ENCODE peak calls at places on chromosomes 16 and 17, in seven cellular contexts. M is spleen, H is transverse colon, W is esophagus muscularis mucosa, K is SK-N-SH, P is vagina, R is K562. I is an unnamed sample.

GRCh38 chr16:70711211-70711978 is 25.5 kb upstream of the MTSS2 start:
- DNase-seq in K (no peak), H (no peak), M (no peak), R (no peak), P (no peak), W (no peak), I (no peak)

GRCh38 chr17:65294184-65294719 is 157.1 kb downstream of the RGS9 start:
- DNase-seq in W (no peak), R (peak), K (peak), P (no peak), M (no peak), H (peak), I (peak)

GRCh38 chr17:6567528-6568185 is 11.3 kb upstream of the PITPNM3 start:
- DNase-seq in K (peak), M (no peak), H (no peak), R (no peak), W (no peak), P (peak), I (peak)

GRCh38 chr16:73126453-73126853 is 78.5 kb upstream of the ZFHX3 start:
- DNase-seq in M (no peak), H (no peak), K (no peak), P (no peak), W (no peak), R (no peak), I (no peak)

GRCh38 chr17:35879748-35880654 is at the start of gene CCL5:
- DNase-seq in M (peak), K (no peak), R (no peak), W (no peak), P (no peak), H (peak), I (no peak)

GRCh38 chr16:825298-826061 is 24.9 kb upstream of the GNG13 start:
- DNase-seq in P (no peak), W (no peak), K (peak), H (no peak), M (no peak), R (no peak), I (no peak)

GRCh38 chr16:11034005-11034404 is 89.6 kb downstream of the CLEC16A start:
- DNase-seq in M (no peak), W (no peak), K (no peak), P (no peak), R (no peak), H (no peak), I (no peak)

GRCh38 chr17:45073414-45074070 is 12.4 kb downstream of the NMT1 start:
- DNase-seq in H (peak), R (no peak), M (no peak), P (no peak), W (no peak), K (no peak), I (no peak)

GRCh38 chr16:3497771-3498170 is 2.5 kb upstream of the C16orf90 start:
- DNase-seq in M (peak), P (no peak), H (no peak), R (no peak), W (no peak), K (no peak), I (no peak)

GRCh38 chr16:8673611-8674412 is 605 bp upstream of the ABAT start:
- DNase-seq in P (no peak), K (no peak), R (no peak), M (no peak), H (no peak), W (no peak), I (no peak)

GRCh38 chr16:14668556-14669223 is 25.4 kb downstream of the PLA2G10 start:
- DNase-seq in W (no peak), K (no peak), H (peak), P (no peak), R (no peak), M (no peak), I (no peak)
- TF ChIP-seq CTCF in W (no peak), K (no peak), H (no peak), P (no peak), R (no peak), M (no peak), I (no peak)

GRCh38 chr16:87855852-87856715 is 13.2 kb downstream of the SLC7A5 start:
- DNase-seq in H (peak), K (peak), P (no peak), R (no peak), M (peak), W (no peak), I (peak)
- TF ChIP-seq POLR2AphosphoS5 in H (peak), K (no peak), P (peak), R (no peak), M (peak), W (peak), I (peak)

GRCh38 chr17:11391134-11391533 is 150.1 kb downstream of the SHISA6 start:
- DNase-seq in R (peak), H (peak), W (no peak), M (no peak), K (peak), P (peak), I (no peak)
- TF ChIP-seq CTCF in R (no peak), H (peak), W (no peak), M (no peak), K (no peak), P (no peak), I (no peak)

DNA sequence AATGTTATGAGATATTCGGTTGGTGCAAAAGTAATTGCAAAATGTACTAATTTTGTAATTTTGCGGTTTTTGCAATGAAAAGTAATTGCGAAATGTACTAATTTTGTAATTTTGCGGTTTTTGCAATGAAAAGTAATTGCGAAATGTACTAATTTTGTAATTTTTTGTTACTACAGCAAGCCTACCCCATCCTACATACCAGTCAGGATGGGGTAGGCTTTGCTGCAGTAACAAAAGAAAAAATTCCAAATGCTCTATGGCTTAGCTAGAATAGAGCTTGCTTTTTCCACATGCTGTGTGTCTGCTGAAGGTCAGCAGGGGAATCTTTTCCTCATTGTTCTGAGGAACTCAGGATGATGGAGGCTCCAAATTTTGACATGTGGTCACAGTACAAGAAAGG is 83.3 kb upstream of the GPRC5B start:
- DNase-seq in W (no peak), R (no peak), H (no peak), P (no peak), M (no peak), K (no peak), I (no peak)
- TF ChIP-seq POLR2AphosphoS5 in W (no peak), R (no peak), H (no peak), P (no peak), M (no peak), K (no peak), I (no peak)

GRCh38 chr17:40191237-40192208 is 14.3 kb downstream of the RAPGEFL1 start:
- DNase-seq in K (peak), P (no peak), M (peak), R (peak), H (peak), W (peak), I (peak)
- TF ChIP-seq CTCF in K (peak), P (peak), M (peak), R (peak), H (no peak), W (peak), I (no peak)

GRCh38 chr17:4544135-4544651 is 11.0 kb downstream of the MYBBP1A start:
- DNase-seq in P (no peak), M (no peak), H (no peak), K (no peak), W (no peak), R (no peak), I (no peak)
- TF ChIP-seq POLR2AphosphoS5 in P (no peak), M (peak), H (no peak), K (no peak), W (no peak), R (no peak), I (no peak)

GRCh38 chr17:8249621-8250020 is 532 bp downstream of the PFAS start:
- DNase-seq in P (no peak), H (no peak), K (no peak), R (no peak), M (no peak), W (no peak), I (no peak)

GRCh38 chr17:8237886-8238285 is 10.0 kb downstream of the CTC1 start:
- DNase-seq in M (no peak), K (no peak), R (no peak), H (no peak), P (no peak), W (no peak), I (no peak)

GRCh38 chr17:8248751-8249607 is at the start of gene PFAS:
- DNase-seq in K (peak), W (peak), M (peak), H (peak), R (peak), P (no peak), I (peak)

GRCh38 chr17:8244768-8245167 is 3.1 kb downstream of the CTC1 start:
- DNase-seq in M (no peak), R (no peak), K (no peak), P (no peak), H (no peak), W (no peak), I (no peak)

GRCh38 chr17:8243827-8244226 is 4.0 kb downstream of the CTC1 start:
- DNase-seq in R (no peak), H (no peak), M (no peak), K (no peak), P (no peak), W (no peak), I (no peak)
- TF ChIP-seq CTCF in R (no peak), H (no peak), M (no peak), K (no peak), P (no peak), W (no peak), I (no peak)

I was measured in stomach.